ENCODE peak calls at places on chromosomes 3 and 15, in nine cellular contexts. One of them, this sample, is unnamed.

GRCh38 chr15:66766282-66767228 is 64.5 kb downstream of the SMAD6 start:
- DNase-seq in ELR: peak; percentile 67
- DNase-seq in H1: no peak
- DNase-seq in ecto neural progenitor cell: no peak
- DNase-seq in NCI-H774: no peak
- DNase-seq in BE2C: no peak
- DNase-seq in B cell: no peak
- DNase-seq in RPMI8226: no peak
- DNase-seq in erythroblast: no peak
- DNase-seq in this sample: no peak

GRCh38 chr3:66092175-66092990 is 53.7 kb upstream of the MAGI1 start:
- DNase-seq in ecto neural progenitor cell: no peak
- DNase-seq in erythroblast: no peak
- DNase-seq in NCI-H774: no peak
- DNase-seq in ELR: no peak
- DNase-seq in BE2C: no peak
- DNase-seq in RPMI8226: no peak
- DNase-seq in B cell: no peak
- DNase-seq in H1: no peak
- DNase-seq in this sample: no peak

GRCh38 chr3:31832576-31832975 is 148.5 kb downstream of the OSBPL10 start:
- DNase-seq in ecto neural progenitor cell: no peak
- DNase-seq in B cell: no peak
- DNase-seq in ELR: no peak
- DNase-seq in NCI-H774: no peak
- DNase-seq in RPMI8226: no peak
- DNase-seq in erythroblast: no peak
- DNase-seq in BE2C: no peak
- DNase-seq in H1: no peak
- DNase-seq in this sample: no peak

GRCh38 chr3:128323206-128324081 is 143.2 kb downstream of the DNAJB8 start:
- DNase-seq in ELR: peak; percentile 8
- DNase-seq in ecto neural progenitor cell: peak; percentile 39
- DNase-seq in RPMI8226: no peak
- DNase-seq in BE2C: no peak
- DNase-seq in B cell: no peak
- DNase-seq in NCI-H774: no peak
- DNase-seq in H1: no peak
- DNase-seq in erythroblast: no peak
- DNase-seq in this sample: no peak

GRCh38 chr3:71103430-71103881 is 480.1 kb downstream of the FOXP1 start:
- DNase-seq in ecto neural progenitor cell: no peak
- DNase-seq in ELR: peak; percentile 61
- DNase-seq in RPMI8226: peak; percentile 59
- DNase-seq in erythroblast: no peak
- DNase-seq in B cell: no peak
- DNase-seq in BE2C: peak; percentile 67
- DNase-seq in NCI-H774: peak; percentile 8
- DNase-seq in H1: no peak
- DNase-seq in this sample: no peak

GRCh38 chr15:26087395-26087794 is 224.3 kb upstream of the ATP10A start:
- DNase-seq in B cell: no peak
- DNase-seq in ecto neural progenitor cell: no peak
- DNase-seq in RPMI8226: no peak
- DNase-seq in erythroblast: no peak
- DNase-seq in BE2C: no peak
- DNase-seq in NCI-H774: no peak
- DNase-seq in ELR: peak; percentile 1
- DNase-seq in H1: no peak
- DNase-seq in this sample: no peak

GRCh38 chr3:64195786-64196185 is 29.5 kb downstream of the PRICKLE2 start:
- DNase-seq in BE2C: no peak
- DNase-seq in NCI-H774: no peak
- DNase-seq in H1: no peak
- DNase-seq in erythroblast: no peak
- DNase-seq in RPMI8226: no peak
- DNase-seq in ecto neural progenitor cell: no peak
- DNase-seq in ELR: no peak
- DNase-seq in B cell: no peak
- DNase-seq in this sample: no peak

GRCh38 chr3:193842029-193842782 is 249.2 kb downstream of the OPA1 start:
- DNase-seq in NCI-H774: no peak
- DNase-seq in RPMI8226: peak; percentile 84
- DNase-seq in B cell: peak; percentile 80
- DNase-seq in ELR: no peak
- DNase-seq in BE2C: no peak
- DNase-seq in erythroblast: no peak
- DNase-seq in ecto neural progenitor cell: no peak
- DNase-seq in H1: no peak
- DNase-seq in this sample: no peak

GRCh38 chr3:98560911-98561310 is 29.1 kb downstream of the GPR15 start:
- DNase-seq in erythroblast: no peak
- DNase-seq in NCI-H774: no peak
- DNase-seq in H1: no peak
- DNase-seq in ecto neural progenitor cell: no peak
- DNase-seq in BE2C: no peak
- DNase-seq in B cell: no peak
- DNase-seq in ELR: no peak
- DNase-seq in RPMI8226: no peak
- DNase-seq in this sample: no peak

GRCh38 chr15:27844018-27844666 is 255.0 kb downstream of the OCA2 start:
- DNase-seq in RPMI8226: no peak
- DNase-seq in B cell: no peak
- DNase-seq in ecto neural progenitor cell: no peak
- DNase-seq in ELR: peak; percentile 15
- DNase-seq in NCI-H774: no peak
- DNase-seq in H1: no peak
- DNase-seq in erythroblast: no peak
- DNase-seq in BE2C: no peak
- DNase-seq in this sample: no peak

GRCh38 chr3:66200147-66200546 is 20.7 kb upstream of the SLC25A26 start:
- DNase-seq in erythroblast: no peak
- DNase-seq in H1: no peak
- DNase-seq in ELR: no peak
- DNase-seq in RPMI8226: no peak
- DNase-seq in NCI-H774: no peak
- DNase-seq in ecto neural progenitor cell: no peak
- DNase-seq in BE2C: no peak
- DNase-seq in B cell: no peak
- DNase-seq in this sample: no peak

GRCh38 chr3:196599734-196600128 is 31.3 kb downstream of the FBXO45 start:
- DNase-seq in B cell: no peak
- DNase-seq in NCI-H774: no peak
- DNase-seq in erythroblast: peak; percentile 43
- DNase-seq in RPMI8226: no peak
- DNase-seq in H1: no peak
- DNase-seq in ELR: peak; percentile 16
- DNase-seq in ecto neural progenitor cell: no peak
- DNase-seq in BE2C: no peak
- DNase-seq in this sample: no peak

GRCh38 chr15:100255644-100256043 is 86.1 kb downstream of the ADAMTS17 start:
- DNase-seq in NCI-H774: no peak
- DNase-seq in erythroblast: no peak
- DNase-seq in H1: no peak
- DNase-seq in BE2C: peak; percentile 31
- DNase-seq in RPMI8226: no peak
- DNase-seq in B cell: no peak
- DNase-seq in ELR: no peak
- DNase-seq in ecto neural progenitor cell: peak; percentile 36
- DNase-seq in this sample: no peak